ENCODE peak calls at places on chromosomes 11 and 22, in eight cellular contexts. E, A, Q, Z, W, B, O and Y are unnamed samples.

GRCh38 chr11:46949297-46949696 is 12.7 kb downstream of the CSTPP1 start:
- DNase-seq in E (no peak), O (no peak), Z (no peak), W (no peak), A (no peak), B (no peak), Q (no peak), Y (no peak)

GRCh38 chr11:102810943-102811528 is 13.1 kb upstream of the MMP1 start:
- DNase-seq in Z (no peak), Q (peak), B (no peak), E (no peak), O (peak), W (no peak), A (no peak), Y (no peak)

GRCh38 chr11:125457814-125458343 is 38.2 kb downstream of the FEZ1 start:
- DNase-seq in E (no peak), W (no peak), B (no peak), Z (no peak), O (peak), A (no peak), Q (no peak), Y (no peak)

GRCh38 chr11:17521106-17521900 is 22.9 kb downstream of the USH1C start:
- DNase-seq in O (no peak), Q (no peak), Z (no peak), E (no peak), W (no peak), B (no peak), A (no peak), Y (no peak)

GRCh38 chr11:4087551-4087950 is 7.0 kb upstream of the RRM1 start:
- DNase-seq in W (no peak), Z (no peak), Q (no peak), B (no peak), A (no peak), O (no peak), E (no peak), Y (no peak)

GRCh38 chr22:27663812-27664211 is 137.7 kb downstream of the MN1 start:
- DNase-seq in B (no peak), W (no peak), E (no peak), Q (no peak), O (no peak), A (no peak), Z (no peak), Y (no peak)

GRCh38 chr11:86574493-86575207 is 97.8 kb downstream of the ME3 start:
- DNase-seq in A (no peak), B (no peak), Q (no peak), W (no peak), Z (no peak), E (no peak), O (peak), Y (no peak)

GRCh38 chr11:128786507-128786906 is 80.6 kb downstream of the KCNJ1 start:
- DNase-seq in Q (no peak), O (no peak), W (no peak), B (no peak), A (no peak), E (no peak), Z (no peak), Y (no peak)

GRCh38 chr11:35261197-35261596 is 122.2 kb downstream of the CD44 start:
- DNase-seq in E (no peak), O (no peak), Q (no peak), B (no peak), Z (no peak), A (no peak), W (no peak), Y (no peak)